ENCODE peak calls at places on chromosomes 5 and 9, in ten cellular contexts. E, F, R, Z, V, J, X, B, K and L are unnamed samples.

GRCh38 chr5:114700823-114701222 is 339.0 kb downstream of the KCNN2 start:
- DNase-seq in J (no peak), E (no peak), F (no peak), V (no peak), B (no peak), X (no peak), R (no peak), Z (no peak), K (no peak), L (no peak)

GRCh38 chr9:76135902-76136301 is 245.4 kb downstream of the PCSK5 start:
- DNase-seq in J (no peak), E (no peak), V (no peak), F (no peak), X (no peak), K (no peak), R (no peak), B (no peak), Z (no peak), L (no peak)

GRCh38 chr9:129939426-129939825 is 103.6 kb downstream of the FNBP1 start:
- DNase-seq in E (no peak), K (no peak), X (no peak), J (no peak), Z (no peak), V (no peak), R (no peak), B (no peak), F (no peak), L (no peak)

GRCh38 chr9:92612292-92612691 is 57.6 kb downstream of the IPPK start:
- DNase-seq in J (no peak), R (no peak), V (no peak), F (no peak), X (no peak), K (no peak), E (no peak), B (no peak), Z (no peak), L (no peak)

GRCh38 chr9:34568783-34569182 is 20.7 kb downstream of the CNTFR start:
- DNase-seq in V (no peak), E (no peak), K (no peak), Z (no peak), R (no peak), X (no peak), B (no peak), J (no peak), F (no peak), L (no peak)

GRCh38 chr5:160467555-160468418 is 46.1 kb downstream of the PTTG1 start:
- DNase-seq in E (peak; percentile 73), B (peak; percentile 83), V (peak; percentile 62), Z (peak; percentile 69), F (peak; percentile 85), K (peak; percentile 77), X (no peak), J (no peak), R (peak; percentile 91), L (peak; percentile 94)

GRCh38 chr5:135387629-135387960 is 11.4 kb downstream of the MACROH2A1 start:
- DNase-seq in R (no peak), F (no peak), K (no peak), E (no peak), Z (no peak), V (no peak), X (no peak), J (no peak), B (no peak), L (no peak)

GRCh38 chr9:134939080-134939733 is 21.5 kb upstream of the FCN1 start:
- DNase-seq in E (no peak), F (peak; percentile 30), X (no peak), Z (no peak), K (no peak), V (no peak), R (no peak), J (no peak), B (no peak), L (no peak)

GRCh38 chr9:93677061-93677571 is 100.7 kb downstream of the PHF2 start:
- DNase-seq in E (no peak), Z (no peak), K (no peak), F (peak; percentile 55), R (peak; percentile 38), B (no peak), J (peak; percentile 25), V (peak; percentile 38), X (no peak), L (no peak)

GRCh38 chr9:32387256-32387655 is 2.8 kb downstream of the ACO1 start:
- DNase-seq in F (no peak), J (no peak), Z (no peak), K (no peak), E (no peak), X (no peak), B (no peak), R (no peak), V (no peak), L (no peak)

GRCh38 chr5:61162010-61162831 is at the start of gene SMIM15:
- DNase-seq in J (peak; percentile 94), E (peak; percentile 67), B (peak; percentile 90), X (peak; percentile 88), R (peak; percentile 95), Z (peak; percentile 67), K (peak; percentile 95), F (peak; percentile 95), V (peak; percentile 88), L (peak; percentile 75)

GRCh38 chr5:1761453-1761755 is 38.2 kb downstream of the MRPL36 start:
- DNase-seq in R (no peak), K (no peak), J (no peak), Z (no peak), E (no peak), X (no peak), B (no peak), V (no peak), F (peak; percentile 41), L (no peak)

GRCh38 chr9:87256973-87257372 is 240.7 kb upstream of the DAPK1 start:
- DNase-seq in J (no peak), Z (no peak), K (no peak), V (no peak), B (no peak), E (no peak), F (no peak), X (no peak), R (no peak), L (no peak)

GRCh38 chr9:114290561-114290986 is 32.3 kb upstream of the ORM1 start:
- DNase-seq in K (no peak), F (no peak), X (no peak), Z (no peak), E (no peak), V (no peak), J (peak; percentile 58), B (no peak), R (peak; percentile 39), L (no peak)

GRCh38 chr9:93071464-93071863 is 13.0 kb downstream of the SUSD3 start:
- DNase-seq in F (no peak), B (peak; percentile 49), Z (no peak), J (peak; percentile 81), K (no peak), R (no peak), X (peak; percentile 67), V (no peak), E (no peak), L (no peak)

GRCh38 chr9:2461886-2462285 is 159.7 kb upstream of the VLDLR start:
- DNase-seq in R (no peak), J (no peak), Z (no peak), E (no peak), V (no peak), F (no peak), X (no peak), B (no peak), K (no peak), L (no peak)

GRCh38 chr5:58745350-58745749 is 162.5 kb downstream of the RAB3C start:
- DNase-seq in F (no peak), X (no peak), E (no peak), R (no peak), K (no peak), B (no peak), J (no peak), V (no peak), Z (no peak), L (no peak)

GRCh38 chr9:83932851-83933250 is 11.6 kb upstream of the KIF27 start:
- DNase-seq in F (no peak), V (no peak), E (no peak), R (no peak), Z (no peak), K (no peak), J (no peak), B (no peak), X (no peak), L (no peak)

DNA sequence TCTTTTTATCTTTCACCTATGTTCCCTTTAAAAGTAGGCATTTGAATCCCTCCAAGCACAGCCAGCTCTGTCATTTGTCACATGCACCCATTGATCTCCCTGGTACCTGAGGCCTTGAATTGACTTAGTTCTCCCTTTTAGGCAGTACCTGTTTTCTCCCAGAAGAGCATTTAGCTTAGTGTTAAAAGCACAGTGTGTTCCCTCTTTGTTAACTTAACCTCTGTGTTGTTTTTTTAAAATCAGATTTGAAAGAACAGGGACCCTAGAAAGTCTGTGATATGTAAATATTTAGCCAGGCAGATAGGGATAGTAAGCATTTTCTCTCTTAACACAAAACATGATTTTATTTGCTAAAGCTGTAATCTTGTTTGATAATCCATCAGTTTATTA is 113.8 kb upstream of the SPATA31D4 start:
- DNase-seq in X (no peak), F (no peak), J (no peak), K (no peak), B (no peak), R (no peak), V (no peak), Z (no peak), E (no peak), L (no peak)
- H3K27ac ChIP-seq in X (no peak overlapping the region), F (no peak overlapping the region), J (no peak overlapping the region), K (no peak overlapping the region), B (peak overlapping the region; percentile 16), R (no peak overlapping the region), V (no peak overlapping the region), Z (no peak overlapping the region), E (no peak overlapping the region), L (no peak overlapping the region)

GRCh38 chr5:94632024-94632423 is 13.6 kb downstream of the SLF1 start:
- DNase-seq in B (peak; percentile 45), X (no peak), V (no peak), J (no peak), Z (no peak), E (no peak), K (no peak), F (no peak), R (no peak), L (no peak)
- H3K9me3 ChIP-seq in B (peaks cover 32% of the 10 kb centered on the region), X (no peaks in the 10 kb centered on the region), V (no peaks in the 10 kb centered on the region), J (peaks cover 34% of the 10 kb centered on the region), Z (no peaks in the 10 kb centered on the region), E (no peaks in the 10 kb centered on the region), K (no peaks in the 10 kb centered on the region), F (no peaks in the 10 kb centered on the region), R (no peaks in the 10 kb centered on the region), L (peaks cover 12% of the 10 kb centered on the region)

GRCh38 chr5:146072595-146072994 is 32.8 kb downstream of the PLAC8L1 start:
- DNase-seq in E (no peak), Z (no peak), F (no peak), X (no peak), B (no peak), V (no peak), K (no peak), R (no peak), J (peak; percentile 63), L (no peak)
- H3K4me3 ChIP-seq in E (no peak overlapping the region), Z (no peak overlapping the region), F (no peak overlapping the region), X (no peak overlapping the region), B (no peak overlapping the region), V (no peak overlapping the region), K (no peak overlapping the region), R (no peak overlapping the region), J (no peak overlapping the region), L (no peak overlapping the region)

GRCh38 chr9:127949827-127950512 is 12.3 kb upstream of the DPM2 start:
- DNase-seq in K (no peak), E (no peak), V (no peak), J (no peak), R (no peak), B (no peak), Z (no peak), X (no peak), F (no peak), L (no peak)
- H3K27ac ChIP-seq in K (no peak overlapping the region), E (peak overlapping the region; percentile 5), V (peak overlapping the region; percentile 81), J (peak overlapping the region; percentile 94), R (no peak overlapping the region), B (no peak overlapping the region), Z (peak overlapping the region; percentile 54), X (no peak overlapping the region), F (no peak overlapping the region), L (peak overlapping the region; percentile 55)